ENCODE peak calls at places on chromosomes 7 and 10, in seven cellular contexts. A, T, H, X, G, D and J are unnamed samples.

GRCh38 chr7:31043035-31043434 is 9.1 kb upstream of the ADCYAP1R1 start:
- DNase-seq in H (no peak), X (no peak), G (no peak), A (no peak), D (no peak), T (no peak), J (no peak)

GRCh38 chr10:125094826-125095225 is 65.5 kb downstream of the CTBP2 start:
- DNase-seq in D (peak; percentile 64), T (no peak), A (no peak), H (no peak), X (no peak), G (no peak), J (peak; percentile 59)

GRCh38 chr7:94295805-94296204 is 98.9 kb upstream of the COL1A2 start:
- DNase-seq in D (no peak), T (no peak), A (no peak), G (no peak), X (no peak), H (no peak), J (no peak)

GRCh38 chr10:124700293-124701037 is 43.7 kb downstream of the FAM53B start:
- DNase-seq in X (no peak), G (no peak), T (no peak), D (peak; percentile 78), A (no peak), H (no peak), J (no peak)

GRCh38 chr7:48924433-48924832 is at the start of gene CDC14C:
- DNase-seq in D (no peak), H (no peak), A (no peak), G (no peak), X (no peak), T (no peak), J (no peak)

GRCh38 chr7:48118041-48118440 is 29.0 kb downstream of the UPP1 start:
- DNase-seq in H (no peak), T (no peak), D (no peak), G (no peak), X (no peak), A (no peak), J (no peak)

GRCh38 chr7:73952266-73952665 is 75.7 kb upstream of the ELN start:
- DNase-seq in H (no peak), D (no peak), G (no peak), T (no peak), X (no peak), A (no peak), J (no peak)

GRCh38 chr10:71864861-71865473 is 13.9 kb upstream of the PSAP start:
- DNase-seq in A (no peak), G (no peak), H (no peak), D (peak; percentile 48), X (no peak), T (no peak), J (no peak)

GRCh38 chr10:114967071-114967470 is 29.1 kb downstream of the TRUB1 start:
- DNase-seq in D (no peak), H (no peak), X (no peak), G (peak; percentile 0), T (no peak), A (no peak), J (no peak)

GRCh38 chr10:42594246-42594650 is 44.1 kb downstream of the ZNF33B start:
- DNase-seq in D (no peak), A (no peak), X (no peak), G (no peak), H (no peak), T (no peak), J (no peak)

GRCh38 chr10:30719832-30720231 is 90.3 kb upstream of the LYZL2 start:
- DNase-seq in X (no peak), T (no peak), H (no peak), A (no peak), G (no peak), D (no peak), J (no peak)

GRCh38 chr10:6108072-6108471 is 19.2 kb downstream of the RBM17 start:
- DNase-seq in A (no peak), T (no peak), G (no peak), H (no peak), D (no peak), X (no peak), J (no peak)
- TF ChIP-seq CTCF in A (no peak), T (no peak), G (no peak), H (no peak), D (no peak), X (no peak), J (no peak)

GRCh38 chr10:131901181-131901829 is 497 bp downstream of the PPP2R2D start:
- DNase-seq in T (no peak), G (peak; percentile 43), X (no peak), A (no peak), D (peak; percentile 95), H (peak; percentile 70), J (peak; percentile 71)

GRCh38 chr10:131899116-131899690 is 1.6 kb upstream of the PPP2R2D start:
- DNase-seq in T (no peak), H (no peak), D (peak; percentile 73), A (no peak), G (no peak), X (no peak), J (no peak)

GRCh38 chr10:131902211-131902610 is 1.4 kb downstream of the PPP2R2D start:
- DNase-seq in A (no peak), G (no peak), H (no peak), T (no peak), X (no peak), D (peak; percentile 72), J (peak; percentile 37)

GRCh38 chr10:131899695-131900349 is 986 bp upstream of the PPP2R2D start:
- DNase-seq in A (no peak), T (no peak), D (peak; percentile 72), G (no peak), X (no peak), H (no peak), J (peak; percentile 35)

GRCh38 chr10:131900350-131901152 is at the start of gene PPP2R2D:
- DNase-seq in G (peak; percentile 92), T (peak; percentile 65), X (peak; percentile 95), D (peak; percentile 98), H (peak; percentile 96), A (peak; percentile 70), J (peak; percentile 97)
- TF ChIP-seq POLR2A in G (peak; percentile 76), T (peak; percentile 11), X (peak; percentile 46), D (no peak), H (peak; percentile 79), A (peak; percentile 17), J (no peak)

GRCh38 chr7:138904122-138904435 is 77.1 kb downstream of the KIAA1549 start:
- DNase-seq in A (no peak), G (no peak), X (no peak), T (no peak), D (no peak), H (no peak), J (no peak)

GRCh38 chr7:138907438-138907837 is 73.8 kb downstream of the KIAA1549 start:
- DNase-seq in G (no peak), T (no peak), D (no peak), H (no peak), A (no peak), X (no peak), J (no peak)

GRCh38 chr7:138902156-138902555 is 79.0 kb downstream of the KIAA1549 start:
- DNase-seq in G (no peak), X (no peak), A (no peak), H (no peak), D (no peak), T (no peak), J (no peak)

GRCh38 chr7:138911007-138911406 is 70.2 kb downstream of the KIAA1549 start:
- DNase-seq in H (no peak), G (no peak), D (no peak), X (no peak), T (no peak), A (no peak), J (no peak)

DNA sequence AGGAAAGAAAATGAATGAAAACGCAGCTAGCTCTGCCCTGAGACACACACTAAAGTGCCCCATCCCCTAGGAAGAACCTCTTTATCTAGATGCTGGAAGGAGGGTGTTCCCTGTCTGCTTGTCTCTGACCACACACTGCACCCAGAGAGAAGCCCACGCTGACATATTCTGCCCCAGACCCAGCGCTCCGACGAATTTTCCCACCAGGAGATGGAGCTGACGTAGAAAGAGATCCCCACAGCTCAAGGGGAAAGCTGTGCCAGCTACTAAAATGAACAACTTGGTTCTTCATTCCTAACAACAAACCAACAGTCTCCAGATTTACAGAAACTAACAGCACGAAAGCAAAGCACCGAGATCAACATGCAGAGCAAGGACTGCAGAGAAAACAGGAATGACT is 73.3 kb downstream of the KIAA1549 start:
- DNase-seq in D (no peak), H (no peak), T (no peak), A (no peak), X (no peak), G (no peak), J (no peak)
- TF ChIP-seq POLR2AphosphoS5 in D (no peak), H (no peak), T (no peak), A (no peak), X (no peak), G (no peak), J (no peak)

GRCh38 chr10:14549496-14549895 is 218.8 kb upstream of the FRMD4A start:
- DNase-seq in G (no peak), T (no peak), H (no peak), X (no peak), A (no peak), D (no peak), J (no peak)

GRCh38 chr10:14548970-14549369 is 218.2 kb upstream of the FRMD4A start:
- DNase-seq in A (no peak), H (no peak), D (no peak), X (no peak), T (no peak), G (no peak), J (no peak)

GRCh38 chr10:14548474-14548873 is 217.8 kb upstream of the FRMD4A start:
- DNase-seq in D (no peak), G (no peak), X (no peak), A (no peak), H (no peak), T (no peak), J (no peak)

GRCh38 chr10:14545827-14546226 is 215.1 kb upstream of the FRMD4A start:
- DNase-seq in H (no peak), X (no peak), D (no peak), T (no peak), G (no peak), A (no peak), J (no peak)

GRCh38 chr10:14547826-14548225 is 217.1 kb upstream of the FRMD4A start:
- DNase-seq in H (no peak), A (no peak), D (no peak), X (no peak), T (no peak), G (no peak), J (no peak)
- TF ChIP-seq CTCF in H (peak; percentile 17), A (peak; percentile 35), D (no peak), X (no peak), T (no peak), G (peak; percentile 39), J (no peak)